ENCODE peak calls at places on chromosomes 2 and 18, in nine cellular contexts. One of them, this sample, is unnamed. For H3K4me1 and H3K27me3, the result is how much of the 10 kb centered on the place peaks cover.

GRCh38 chr2:30230479-30230854 is 867 bp upstream of the LBH start:
- DNase-seq in stomach: no peak
- DNase-seq in K562: peak
- DNase-seq in transverse colon: no peak
- DNase-seq in right lobe of liver: no peak
- DNase-seq in hepatocyte: peak
- DNase-seq in neural progenitor cell: peak
- DNase-seq in GM23338: peak
- DNase-seq in uterus: peak
- DNase-seq in this sample: peak

GRCh38 chr2:62467100-62467474 is 38.9 kb downstream of the TMEM17 start:
- DNase-seq in stomach: no peak
- DNase-seq in K562: no peak
- DNase-seq in transverse colon: no peak
- DNase-seq in right lobe of liver: no peak
- DNase-seq in hepatocyte: no peak
- DNase-seq in neural progenitor cell: no peak
- DNase-seq in GM23338: no peak
- DNase-seq in uterus: no peak
- DNase-seq in this sample: no peak

GRCh38 chr2:152028182-152028862 is 70.5 kb downstream of the CACNB4 start:
- DNase-seq in stomach: no peak
- DNase-seq in K562: no peak
- DNase-seq in transverse colon: no peak
- DNase-seq in right lobe of liver: no peak
- DNase-seq in hepatocyte: no peak
- DNase-seq in neural progenitor cell: no peak
- DNase-seq in GM23338: no peak
- DNase-seq in uterus: no peak
- DNase-seq in this sample: no peak

GRCh38 chr2:128413718-128414341 is 95.2 kb upstream of the HS6ST1 start:
- DNase-seq in stomach: no peak
- DNase-seq in K562: no peak
- DNase-seq in transverse colon: no peak
- DNase-seq in right lobe of liver: no peak
- DNase-seq in hepatocyte: no peak
- DNase-seq in neural progenitor cell: no peak
- DNase-seq in GM23338: no peak
- DNase-seq in uterus: no peak
- DNase-seq in this sample: no peak

GRCh38 chr18:47899107-47899840 is 31.2 kb downstream of the SMAD2 start:
- DNase-seq in stomach: no peak
- DNase-seq in K562: no peak
- DNase-seq in transverse colon: no peak
- DNase-seq in right lobe of liver: no peak
- DNase-seq in hepatocyte: no peak
- DNase-seq in neural progenitor cell: peak
- DNase-seq in GM23338: peak
- DNase-seq in uterus: no peak
- DNase-seq in this sample: no peak

GRCh38 chr2:9803023-9803805 is 40.1 kb upstream of the TAF1B start:
- DNase-seq in stomach: no peak
- DNase-seq in K562: no peak
- DNase-seq in transverse colon: peak
- DNase-seq in right lobe of liver: no peak
- DNase-seq in hepatocyte: peak
- DNase-seq in neural progenitor cell: peak
- DNase-seq in GM23338: no peak
- DNase-seq in uterus: no peak
- DNase-seq in this sample: peak

GRCh38 chr2:239496700-239497099 is 95.9 kb upstream of the HDAC4 start:
- DNase-seq in stomach: no peak
- DNase-seq in K562: peak
- DNase-seq in transverse colon: no peak
- DNase-seq in right lobe of liver: no peak
- DNase-seq in hepatocyte: no peak
- DNase-seq in neural progenitor cell: no peak
- DNase-seq in GM23338: no peak
- DNase-seq in uterus: no peak
- DNase-seq in this sample: peak

GRCh38 chr18:80143876-80144275 is 34.8 kb downstream of the ADNP2 start:
- DNase-seq in stomach: no peak
- DNase-seq in K562: no peak
- DNase-seq in transverse colon: no peak
- DNase-seq in right lobe of liver: no peak
- DNase-seq in hepatocyte: no peak
- DNase-seq in neural progenitor cell: no peak
- DNase-seq in GM23338: no peak
- DNase-seq in uterus: no peak
- DNase-seq in this sample: no peak

GRCh38 chr2:10331702-10332401 is 29.1 kb downstream of the HPCAL1 start:
- DNase-seq in stomach: no peak
- DNase-seq in K562: no peak
- DNase-seq in transverse colon: peak
- DNase-seq in right lobe of liver: no peak
- DNase-seq in hepatocyte: peak
- DNase-seq in neural progenitor cell: no peak
- DNase-seq in GM23338: no peak
- DNase-seq in uterus: no peak
- DNase-seq in this sample: no peak

GRCh38 chr2:189465076-189465475 is 23.8 kb downstream of the WDR75 start:
- DNase-seq in stomach: no peak
- DNase-seq in K562: no peak
- DNase-seq in transverse colon: no peak
- DNase-seq in right lobe of liver: no peak
- DNase-seq in hepatocyte: no peak
- DNase-seq in neural progenitor cell: no peak
- DNase-seq in GM23338: no peak
- DNase-seq in uterus: no peak
- DNase-seq in this sample: no peak

GRCh38 chr2:239259603-239260298 is 141.1 kb downstream of the HDAC4 start:
- DNase-seq in stomach: peak
- DNase-seq in K562: no peak
- DNase-seq in transverse colon: peak
- DNase-seq in right lobe of liver: no peak
- DNase-seq in hepatocyte: no peak
- DNase-seq in neural progenitor cell: no peak
- DNase-seq in GM23338: no peak
- DNase-seq in uterus: no peak
- DNase-seq in this sample: no peak

GRCh38 chr2:36663851-36664715 is 32.4 kb upstream of the VIT start:
- DNase-seq in stomach: no peak
- DNase-seq in K562: peak
- DNase-seq in transverse colon: no peak
- DNase-seq in right lobe of liver: no peak
- DNase-seq in hepatocyte: peak
- DNase-seq in neural progenitor cell: peak
- DNase-seq in GM23338: peak
- DNase-seq in uterus: no peak
- DNase-seq in this sample: no peak

GRCh38 chr2:239548491-239548890 is 147.7 kb upstream of the HDAC4 start:
- DNase-seq in stomach: no peak
- DNase-seq in K562: no peak
- DNase-seq in transverse colon: no peak
- DNase-seq in right lobe of liver: no peak
- DNase-seq in hepatocyte: no peak
- DNase-seq in neural progenitor cell: no peak
- DNase-seq in GM23338: no peak
- DNase-seq in uterus: no peak
- DNase-seq in this sample: no peak

GRCh38 chr2:140311905-140312304 is 1531.7 kb upstream of the NXPH2 start:
- DNase-seq in stomach: no peak
- DNase-seq in K562: no peak
- DNase-seq in transverse colon: no peak
- DNase-seq in right lobe of liver: no peak
- DNase-seq in hepatocyte: no peak
- DNase-seq in neural progenitor cell: no peak
- DNase-seq in GM23338: no peak
- DNase-seq in uterus: no peak
- DNase-seq in this sample: no peak

GRCh38 chr18:40056085-40056484 is 1898.9 kb upstream of the PIK3C3 start:
- DNase-seq in stomach: no peak
- DNase-seq in K562: no peak
- DNase-seq in transverse colon: no peak
- DNase-seq in right lobe of liver: no peak
- DNase-seq in hepatocyte: no peak
- DNase-seq in neural progenitor cell: no peak
- DNase-seq in GM23338: no peak
- DNase-seq in uterus: no peak
- DNase-seq in this sample: peak

GRCh38 chr2:233519787-233520611 is 46.6 kb downstream of the USP40 start:
- DNase-seq in stomach: no peak
- DNase-seq in K562: no peak
- DNase-seq in transverse colon: no peak
- DNase-seq in right lobe of liver: no peak
- DNase-seq in hepatocyte: no peak
- DNase-seq in neural progenitor cell: no peak
- DNase-seq in GM23338: no peak
- DNase-seq in uterus: no peak
- DNase-seq in this sample: no peak

GRCh38 chr18:43265465-43265864 is 11.8 kb downstream of the SYT4 start:
- DNase-seq in stomach: no peak
- DNase-seq in K562: no peak
- DNase-seq in transverse colon: no peak
- DNase-seq in right lobe of liver: no peak
- DNase-seq in hepatocyte: no peak
- DNase-seq in neural progenitor cell: no peak
- DNase-seq in GM23338: no peak
- DNase-seq in uterus: no peak
- DNase-seq in this sample: no peak

DNA sequence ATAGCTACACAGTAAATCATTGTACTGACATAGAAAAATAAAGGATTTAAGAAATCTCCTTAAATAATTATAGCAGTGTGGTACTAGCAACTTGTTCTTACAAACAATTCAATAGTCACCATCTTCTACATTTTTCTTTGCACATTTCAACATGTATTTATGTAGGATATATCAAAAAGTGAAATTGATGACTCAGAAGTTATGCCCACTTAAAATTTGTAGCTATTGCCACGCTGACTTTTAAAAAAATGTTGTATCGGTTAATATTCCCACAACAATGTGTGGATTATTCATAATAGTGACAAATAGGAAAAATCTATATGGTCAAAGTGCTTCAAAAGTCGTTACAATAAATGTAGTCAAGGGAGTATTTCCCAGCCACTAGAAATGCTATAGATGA is 6.7 kb downstream of the TGFA start:
- DNase-seq in stomach: no peak
- DNase-seq in K562: no peak
- DNase-seq in transverse colon: no peak
- DNase-seq in right lobe of liver: no peak
- DNase-seq in hepatocyte: no peak
- DNase-seq in neural progenitor cell: no peak
- DNase-seq in GM23338: no peak
- DNase-seq in uterus: no peak
- DNase-seq in this sample: no peak
- H3K27ac ChIP-seq in stomach: no peak
- H3K27ac ChIP-seq in K562: no peak
- H3K27ac ChIP-seq in transverse colon: no peak
- H3K27ac ChIP-seq in right lobe of liver: no peak
- H3K27ac ChIP-seq in hepatocyte: no peak
- H3K27ac ChIP-seq in neural progenitor cell: no peak
- H3K27ac ChIP-seq in GM23338: no peak
- H3K27ac ChIP-seq in uterus: no peak
- H3K27ac ChIP-seq in this sample: no peak

DNA sequence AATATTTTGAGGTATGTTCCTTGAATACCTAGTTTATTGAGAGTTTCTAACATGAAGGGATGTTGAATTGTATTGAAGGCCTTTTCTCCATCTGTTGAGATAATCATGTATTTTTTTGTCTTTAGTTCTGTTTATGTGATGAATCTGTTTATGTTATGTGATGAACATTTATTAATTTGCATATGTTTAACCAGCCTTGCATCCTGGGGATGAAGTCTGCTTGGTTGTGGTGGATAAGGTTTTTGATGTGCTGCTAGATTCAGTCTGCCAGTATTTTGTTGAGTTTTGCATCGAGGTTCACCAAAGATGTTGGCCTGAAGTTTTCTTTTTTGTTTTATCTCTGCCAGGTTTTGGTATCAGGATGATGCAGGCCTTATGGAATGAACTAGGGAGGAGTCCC is 71.8 kb downstream of the EPC2 start:
- DNase-seq in stomach: no peak
- DNase-seq in K562: no peak
- DNase-seq in transverse colon: no peak
- DNase-seq in right lobe of liver: no peak
- DNase-seq in hepatocyte: no peak
- DNase-seq in neural progenitor cell: no peak
- DNase-seq in GM23338: no peak
- DNase-seq in uterus: no peak
- DNase-seq in this sample: no peak
- H3K4me1 ChIP-seq in stomach: under half
- H3K4me1 ChIP-seq in K562: under half
- H3K4me1 ChIP-seq in transverse colon: under half
- H3K4me1 ChIP-seq in right lobe of liver: under half
- H3K4me1 ChIP-seq in hepatocyte: under half
- H3K4me1 ChIP-seq in neural progenitor cell: under half
- H3K4me1 ChIP-seq in GM23338: under half
- H3K4me1 ChIP-seq in uterus: under half
- H3K4me1 ChIP-seq in this sample: under half

DNA sequence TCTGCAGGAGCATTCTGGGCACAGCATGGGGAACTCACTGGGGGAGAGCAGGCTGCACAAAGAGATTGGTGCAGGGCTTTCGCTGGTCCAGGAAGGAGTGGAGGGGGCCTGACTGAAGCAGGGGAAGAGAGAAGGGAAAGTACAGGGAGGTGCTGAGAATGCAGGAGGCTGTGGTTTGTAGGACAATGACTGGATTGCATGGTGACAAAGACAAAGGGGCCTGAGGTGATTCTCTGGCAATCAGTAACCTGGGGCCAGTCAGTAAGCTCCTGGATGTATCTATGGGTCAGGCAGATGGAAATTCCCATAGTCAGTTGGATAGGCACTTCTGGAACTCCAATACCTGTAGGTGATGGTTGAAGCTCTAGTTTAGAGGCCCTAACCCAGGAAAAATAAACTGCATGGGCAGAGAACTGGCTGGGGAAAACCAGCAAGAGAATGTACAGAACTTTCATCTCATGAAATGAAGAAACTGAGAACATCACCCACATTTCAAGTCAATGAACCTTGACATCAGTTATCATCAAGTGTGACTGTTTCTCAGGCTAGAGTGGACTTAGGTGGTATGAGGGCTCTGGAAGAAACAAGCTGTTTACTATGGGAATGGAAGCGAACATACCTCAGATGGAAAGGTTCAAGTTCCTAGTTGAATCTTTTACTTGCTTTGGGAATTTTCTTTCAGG is 193.2 kb downstream of the TPGS2 start:
- DNase-seq in stomach: no peak
- DNase-seq in K562: no peak
- DNase-seq in transverse colon: no peak
- DNase-seq in right lobe of liver: no peak
- DNase-seq in hepatocyte: no peak
- DNase-seq in neural progenitor cell: no peak
- DNase-seq in GM23338: no peak
- DNase-seq in uterus: no peak
- DNase-seq in this sample: no peak
- H3K27me3 ChIP-seq in stomach: under half
- H3K27me3 ChIP-seq in K562: under half
- H3K27me3 ChIP-seq in transverse colon: under half
- H3K27me3 ChIP-seq in right lobe of liver: under half
- H3K27me3 ChIP-seq in hepatocyte: under half
- H3K27me3 ChIP-seq in neural progenitor cell: under half
- H3K27me3 ChIP-seq in GM23338: under half
- H3K27me3 ChIP-seq in uterus: under half
- H3K27me3 ChIP-seq in this sample: under half

GRCh38 chr2:146579154-146579930 is 1265.5 kb upstream of the ACVR2A start:
- DNase-seq in stomach: no peak
- DNase-seq in K562: no peak
- DNase-seq in transverse colon: no peak
- DNase-seq in right lobe of liver: no peak
- DNase-seq in hepatocyte: no peak
- DNase-seq in neural progenitor cell: no peak
- DNase-seq in GM23338: no peak
- DNase-seq in uterus: no peak
- DNase-seq in this sample: no peak
- H3K27ac ChIP-seq in stomach: no peak
- H3K27ac ChIP-seq in K562: no peak
- H3K27ac ChIP-seq in transverse colon: no peak
- H3K27ac ChIP-seq in right lobe of liver: no peak
- H3K27ac ChIP-seq in hepatocyte: no peak
- H3K27ac ChIP-seq in neural progenitor cell: no peak
- H3K27ac ChIP-seq in GM23338: peak
- H3K27ac ChIP-seq in uterus: no peak
- H3K27ac ChIP-seq in this sample: no peak